ENCODE peak calls at places on chromosomes 12 and 14, in nine cellular contexts. L is AG09319; F is cardiac fibroblast; T is neural crest cell; U is mucosa of gallbladder; G is CD8-positive, alpha-beta T cell; P is amygdala; M is HEK293T; C is SW 1271. K is an unnamed sample.

GRCh38 chr12:119409043-119409442 is 74.5 kb downstream of the CCDC60 start:
- DNase-seq in L (no peak), F (no peak), T (no peak), U (no peak), G (no peak), P (no peak), M (no peak), C (no peak), K (no peak)

GRCh38 chr14:71856199-71856919 is 75.9 kb upstream of the RGS6 start:
- DNase-seq in L (no peak), F (no peak), T (no peak), U (no peak), G (no peak), P (no peak), M (no peak), C (no peak), K (no peak)

GRCh38 chr12:89183985-89184435 is 168.3 kb downstream of the DUSP6 start:
- DNase-seq in L (peak), F (peak), T (no peak), U (no peak), G (no peak), P (no peak), M (no peak), C (no peak), K (no peak)

GRCh38 chr12:130448044-130448821 is 110.5 kb downstream of the PIWIL1 start:
- DNase-seq in L (no peak), F (no peak), T (no peak), U (no peak), G (no peak), P (no peak), M (no peak), C (no peak), K (no peak)

GRCh38 chr14:99718031-99718810 is 34.1 kb downstream of the CYP46A1 start:
- DNase-seq in L (no peak), F (no peak), T (no peak), U (no peak), G (no peak), P (no peak), M (peak), C (no peak), K (no peak)

GRCh38 chr12:113241191-113242017 is 20.1 kb downstream of the TPCN1 start:
- DNase-seq in L (peak), F (no peak), T (no peak), U (peak), G (no peak), P (no peak), M (no peak), C (peak), K (no peak)

GRCh38 chr14:95398630-95399547 is 79.2 kb upstream of the CLMN start:
- DNase-seq in L (no peak), F (no peak), T (no peak), U (no peak), G (no peak), P (no peak), M (no peak), C (no peak), K (no peak)

GRCh38 chr14:61479746-61480502 is 158.5 kb downstream of the PRKCH start:
- DNase-seq in L (no peak), F (peak), T (no peak), U (no peak), G (no peak), P (no peak), M (no peak), C (no peak), K (no peak)

GRCh38 chr14:21264025-21264801 is 5.0 kb downstream of the HNRNPC start:
- DNase-seq in L (peak), F (peak), T (no peak), U (no peak), G (no peak), P (no peak), M (no peak), C (peak), K (no peak)

GRCh38 chr12:120399531-120399930 is 30.6 kb upstream of the MSI1 start:
- DNase-seq in L (no peak), F (peak), T (no peak), U (no peak), G (no peak), P (no peak), M (no peak), C (no peak), K (no peak)

GRCh38 chr12:78121969-78122610 is 291.4 kb downstream of the NAV3 start:
- DNase-seq in L (no peak), F (no peak), T (no peak), U (no peak), G (no peak), P (no peak), M (no peak), C (no peak), K (no peak)